ENCODE peak calls at places on chromosomes 16 and 17, in ten cellular contexts. M is mesendoderm, H is NCI-H2171, X is neuronal stem cell, Y is fibroblast of pulmonary artery, G is HTR-8/SVneo, W is left lung, R is midbrain, Z is GDM1, V is GM04503. L is an unnamed sample.

GRCh38 chr16:72291121-72291520 is 119.2 kb upstream of the PMFBP1 start:
- DNase-seq in M (peak; percentile 60), H (no peak), X (no peak), Y (peak; percentile 69), G (no peak), W (no peak), R (no peak), Z (no peak), V (no peak), L (no peak)

GRCh38 chr17:18314059-18314730 is 599 bp downstream of the TOP3A start:
- DNase-seq in M (no peak), H (no peak), X (peak; percentile 23), Y (peak; percentile 16), G (peak; percentile 45), W (peak; percentile 41), R (peak; percentile 52), Z (no peak), V (no peak), L (peak; percentile 23)

GRCh38 chr16:56691885-56692284 is 9.6 kb downstream of the MT1X start:
- DNase-seq in M (peak; percentile 87), H (no peak), X (no peak), Y (peak; percentile 32), G (peak; percentile 89), W (no peak), R (no peak), Z (no peak), V (no peak), L (no peak)

GRCh38 chr17:17034028-17034427 is 8.2 kb upstream of the MPRIP start:
- DNase-seq in M (no peak), H (no peak), X (no peak), Y (no peak), G (no peak), W (no peak), R (no peak), Z (no peak), V (no peak), L (no peak)

GRCh38 chr16:59205403-59205802 is 471.3 kb upstream of the GOT2 start:
- DNase-seq in M (no peak), H (no peak), X (no peak), Y (no peak), G (no peak), W (no peak), R (no peak), Z (no peak), V (no peak), L (no peak)

GRCh38 chr16:1042776-1043349 is 29.7 kb upstream of the SSTR5 start:
- DNase-seq in M (no peak), H (no peak), X (no peak), Y (no peak), G (no peak), W (no peak), R (no peak), Z (no peak), V (no peak), L (no peak)

GRCh38 chr16:49458221-49458620 is 84.6 kb downstream of the C16orf78 start:
- DNase-seq in M (no peak), H (no peak), X (no peak), Y (no peak), G (no peak), W (no peak), R (no peak), Z (no peak), V (no peak), L (no peak)

GRCh38 chr17:75087558-75088453 is at the start of gene SLC16A5:
- DNase-seq in M (peak; percentile 98), H (no peak), X (peak; percentile 65), Y (peak; percentile 84), G (peak; percentile 97), W (peak; percentile 100), R (no peak), Z (peak; percentile 75), V (peak; percentile 76), L (peak; percentile 89)

GRCh38 chr16:4915226-4915761 is 21.7 kb downstream of the PPL start:
- DNase-seq in M (no peak), H (no peak), X (no peak), Y (peak; percentile 29), G (peak; percentile 64), W (no peak), R (no peak), Z (no peak), V (peak; percentile 78), L (no peak)

GRCh38 chr17:72311004-72311403 is 190.2 kb downstream of the SOX9 start:
- DNase-seq in M (no peak), H (no peak), X (no peak), Y (no peak), G (no peak), W (no peak), R (no peak), Z (no peak), V (no peak), L (no peak)

GRCh38 chr16:74321356-74321755 is 24.7 kb downstream of the PSMD7 start:
- DNase-seq in M (no peak), H (no peak), X (no peak), Y (no peak), G (no peak), W (no peak), R (no peak), Z (no peak), V (no peak), L (no peak)

GRCh38 chr17:68456529-68457167 is 648 bp downstream of the WIPI1 start:
- DNase-seq in M (peak; percentile 94), H (no peak), X (peak; percentile 55), Y (peak; percentile 92), G (peak; percentile 89), W (peak; percentile 89), R (peak; percentile 65), Z (no peak), V (peak; percentile 76), L (peak; percentile 78)

GRCh38 chr17:4536259-4536741 is 18.9 kb downstream of the MYBBP1A start:
- DNase-seq in M (peak; percentile 65), H (no peak), X (no peak), Y (no peak), G (no peak), W (no peak), R (peak; percentile 36), Z (no peak), V (no peak), L (no peak)